ENCODE peak calls at places on chromosomes 4 and X, in five cellular contexts. O is MM.1S; V is HEK293T; W is T follicular helper cell; B is stimulated activated CD4-positive, alpha-beta T cell treated with anti-CD3 and anti-CD28 coated beads, TNF-alpha, amount 100 ng/mL, for 48 hours. Z is an unnamed sample.

GRCh38 chrX:103215768-103216085 is 819 bp downstream of the BEX4 start:
- DNase-seq in O (no peak), V (peak), W (no peak), B (no peak), Z (no peak)

GRCh38 chrX:136192135-136192534 is 44.8 kb downstream of the FHL1 start:
- DNase-seq in O (no peak), V (no peak), W (no peak), B (no peak), Z (no peak)

GRCh38 chr4:76589872-76590846 is 155.1 kb downstream of the SHROOM3 start:
- DNase-seq in O (no peak), V (no peak), W (no peak), B (no peak), Z (no peak)

GRCh38 chr4:186570193-186570996 is 15.0 kb upstream of the MTNR1A start:
- DNase-seq in O (no peak), V (no peak), W (no peak), B (no peak), Z (no peak)

GRCh38 chr4:28287837-28288236 is 1427.2 kb downstream of the STIM2 start:
- DNase-seq in O (no peak), V (no peak), W (no peak), B (no peak), Z (no peak)

GRCh38 chr4:55169352-55169959 is 44.1 kb upstream of the KDR start:
- DNase-seq in O (no peak), V (no peak), W (no peak), B (no peak), Z (no peak)

GRCh38 chrX:40550069-40550468 is 30.7 kb upstream of the ATP6AP2 start:
- DNase-seq in O (no peak), V (no peak), W (no peak), B (no peak), Z (no peak)

GRCh38 chr4:181157647-181158046 is 1085.6 kb upstream of the TENM3 start:
- DNase-seq in O (peak), V (no peak), W (no peak), B (no peak), Z (no peak)

GRCh38 chr4:152248347-152248746 is 287.5 kb downstream of the FBXW7 start:
- DNase-seq in O (no peak), V (no peak), W (no peak), B (no peak), Z (no peak)

GRCh38 chr4:46123872-46124755 is at the start of gene GABRG1:
- DNase-seq in O (no peak), V (no peak), W (no peak), B (no peak), Z (no peak)

GRCh38 chr4:78650106-78651021 is 98.8 kb downstream of the ANXA3 start:
- DNase-seq in O (no peak), V (no peak), W (no peak), B (no peak), Z (no peak)

GRCh38 chrX:150202641-150203248 is 160.4 kb upstream of the MAMLD1 start:
- DNase-seq in O (no peak), V (no peak), W (no peak), B (no peak), Z (no peak)

GRCh38 chr4:8403981-8404380 is 36.5 kb downstream of the ACOX3 start:
- DNase-seq in O (no peak), V (no peak), W (no peak), B (no peak), Z (no peak)

GRCh38 chr4:100721077-100721476 is 203.3 kb upstream of the EMCN start:
- DNase-seq in O (peak), V (no peak), W (no peak), B (no peak), Z (no peak)

GRCh38 chr4:145709843-145710242 is 29.9 kb downstream of the C4orf51 start:
- DNase-seq in O (no peak), V (no peak), W (no peak), B (peak), Z (no peak)

GRCh38 chrX:55919367-55920221 is 202.0 kb downstream of the RRAGB start:
- DNase-seq in O (peak), V (no peak), W (no peak), B (no peak), Z (no peak)

GRCh38 chrX:106397788-106398538 is 213.8 kb upstream of the RADX start:
- DNase-seq in O (no peak), V (peak), W (no peak), B (no peak), Z (no peak)

GRCh38 chrX:25004485-25005032 is 11.2 kb downstream of the ARX start:
- DNase-seq in O (no peak), V (no peak), W (no peak), B (no peak), Z (no peak)

GRCh38 chr4:83170952-83171399 is 56.4 kb upstream of the PLAC8 start:
- DNase-seq in O (no peak), V (no peak), W (no peak), B (no peak), Z (no peak)

GRCh38 chr4:165131247-165131832 is 18.7 kb upstream of the TMEM192 start:
- DNase-seq in O (peak), V (peak), W (peak), B (peak), Z (peak)

GRCh38 chrX:7698248-7698647 is 144.7 kb upstream of the VCX start:
- DNase-seq in O (no peak), V (no peak), W (no peak), B (no peak), Z (no peak)

GRCh38 chr4:2142630-2143427 is 83.7 kb downstream of the NAT8L start:
- DNase-seq in O (no peak), V (no peak), W (no peak), B (no peak), Z (no peak)

GRCh38 chr4:3367866-3368265 is 73.9 kb upstream of the HGFAC start:
- DNase-seq in O (no peak), V (no peak), W (no peak), B (no peak), Z (no peak)

GRCh38 chr4:102692474-102692873 is 68.3 kb downstream of the MANBA start:
- DNase-seq in O (no peak), V (no peak), W (no peak), B (no peak), Z (no peak)

GRCh38 chr4:40254961-40255721 is 58.3 kb downstream of the RHOH start:
- DNase-seq in O (no peak), V (no peak), W (no peak), B (no peak), Z (no peak)

GRCh38 chr4:55509272-55509671 is 37.4 kb downstream of the CLOCK start:
- DNase-seq in O (no peak), V (no peak), W (no peak), B (no peak), Z (no peak)

GRCh38 chr4:57080781-57081650 is 29.2 kb downstream of the IGFBP7 start:
- DNase-seq in O (no peak), V (no peak), W (no peak), B (no peak), Z (peak)

GRCh38 chrX:66020578-66021406 is 19.1 kb downstream of the VSIG4 start:
- DNase-seq in O (no peak), V (no peak), W (no peak), B (no peak), Z (no peak)

Z was measured in Panc1.